ENCODE peak calls at places on chromosomes 12 and 14, in seven cellular contexts. One of them, this sample, is unnamed.

GRCh38 chr14:68333265-68333664 is 459.6 kb downstream of the ZFP36L1 start:
- DNase-seq in K562: no peak
- DNase-seq in AG10803: no peak
- DNase-seq in cardiac fibroblast: no peak
- DNase-seq in fibroblast of lung: no peak
- DNase-seq in uterus: no peak
- DNase-seq in mesenchymal stem cell: no peak
- DNase-seq in this sample: no peak

GRCh38 chr12:63103489-63104131 is 47.4 kb downstream of the AVPR1A start:
- DNase-seq in mesenchymal stem cell: peak
- DNase-seq in K562: peak
- DNase-seq in uterus: no peak
- DNase-seq in fibroblast of lung: peak
- DNase-seq in AG10803: peak
- DNase-seq in cardiac fibroblast: peak
- DNase-seq in this sample: peak

GRCh38 chr12:47754881-47755280 is 3.8 kb downstream of the RAPGEF3 start:
- DNase-seq in AG10803: no peak
- DNase-seq in mesenchymal stem cell: no peak
- DNase-seq in K562: no peak
- DNase-seq in cardiac fibroblast: no peak
- DNase-seq in uterus: no peak
- DNase-seq in fibroblast of lung: no peak
- DNase-seq in this sample: no peak

GRCh38 chr12:28578833-28579252 is 388.6 kb downstream of the CCDC91 start:
- DNase-seq in mesenchymal stem cell: no peak
- DNase-seq in fibroblast of lung: no peak
- DNase-seq in uterus: no peak
- DNase-seq in cardiac fibroblast: peak
- DNase-seq in AG10803: peak
- DNase-seq in K562: no peak
- DNase-seq in this sample: peak

GRCh38 chr12:74431821-74432220 is 105.8 kb upstream of the ATXN7L3B start:
- DNase-seq in cardiac fibroblast: no peak
- DNase-seq in AG10803: no peak
- DNase-seq in uterus: no peak
- DNase-seq in K562: no peak
- DNase-seq in fibroblast of lung: no peak
- DNase-seq in mesenchymal stem cell: peak
- DNase-seq in this sample: no peak

GRCh38 chr12:107570721-107571120 is 114.9 kb upstream of the PWP1 start:
- DNase-seq in fibroblast of lung: peak
- DNase-seq in K562: no peak
- DNase-seq in AG10803: peak
- DNase-seq in cardiac fibroblast: peak
- DNase-seq in mesenchymal stem cell: no peak
- DNase-seq in uterus: no peak
- DNase-seq in this sample: no peak

GRCh38 chr14:56587701-56588100 is 8.1 kb downstream of the TMEM260 start:
- DNase-seq in uterus: no peak
- DNase-seq in fibroblast of lung: no peak
- DNase-seq in mesenchymal stem cell: no peak
- DNase-seq in K562: no peak
- DNase-seq in AG10803: no peak
- DNase-seq in cardiac fibroblast: no peak
- DNase-seq in this sample: no peak

GRCh38 chr14:65414961-65415589 is 2.5 kb downstream of the FUT8 start:
- DNase-seq in mesenchymal stem cell: peak
- DNase-seq in uterus: no peak
- DNase-seq in fibroblast of lung: peak
- DNase-seq in cardiac fibroblast: peak
- DNase-seq in K562: peak
- DNase-seq in AG10803: peak
- DNase-seq in this sample: no peak

GRCh38 chr12:120234643-120235368 is 30.7 kb downstream of the PXN start:
- DNase-seq in K562: peak
- DNase-seq in cardiac fibroblast: peak
- DNase-seq in mesenchymal stem cell: peak
- DNase-seq in AG10803: peak
- DNase-seq in fibroblast of lung: peak
- DNase-seq in uterus: peak
- DNase-seq in this sample: peak

GRCh38 chr12:124679533-124680371 is 112.3 kb upstream of the NCOR2 start:
- DNase-seq in AG10803: no peak
- DNase-seq in mesenchymal stem cell: peak
- DNase-seq in cardiac fibroblast: no peak
- DNase-seq in fibroblast of lung: no peak
- DNase-seq in K562: no peak
- DNase-seq in uterus: peak
- DNase-seq in this sample: no peak

GRCh38 chr12:78385541-78385940 is 479.0 kb upstream of the SYT1 start:
- DNase-seq in uterus: no peak
- DNase-seq in K562: no peak
- DNase-seq in fibroblast of lung: no peak
- DNase-seq in AG10803: peak
- DNase-seq in cardiac fibroblast: no peak
- DNase-seq in mesenchymal stem cell: no peak
- DNase-seq in this sample: no peak

GRCh38 chr12:125228519-125229260 is 163.5 kb downstream of the AACS start:
- DNase-seq in uterus: no peak
- DNase-seq in AG10803: no peak
- DNase-seq in mesenchymal stem cell: no peak
- DNase-seq in fibroblast of lung: no peak
- DNase-seq in cardiac fibroblast: no peak
- DNase-seq in K562: peak
- DNase-seq in this sample: no peak

GRCh38 chr12:15726029-15726756 is 63.0 kb downstream of the EPS8 start:
- DNase-seq in uterus: no peak
- DNase-seq in mesenchymal stem cell: no peak
- DNase-seq in cardiac fibroblast: no peak
- DNase-seq in AG10803: peak
- DNase-seq in fibroblast of lung: no peak
- DNase-seq in K562: no peak
- DNase-seq in this sample: no peak

GRCh38 chr14:30656190-30656632 is 34.1 kb downstream of the SCFD1 start:
- DNase-seq in AG10803: peak
- DNase-seq in mesenchymal stem cell: peak
- DNase-seq in K562: peak
- DNase-seq in fibroblast of lung: peak
- DNase-seq in uterus: peak
- DNase-seq in cardiac fibroblast: peak
- DNase-seq in this sample: peak

GRCh38 chr12:53328043-53328435 is 6.6 kb upstream of the AAAS start:
- DNase-seq in AG10803: no peak
- DNase-seq in cardiac fibroblast: no peak
- DNase-seq in mesenchymal stem cell: no peak
- DNase-seq in fibroblast of lung: no peak
- DNase-seq in uterus: no peak
- DNase-seq in K562: peak
- DNase-seq in this sample: no peak

GRCh38 chr12:107521826-107522355 is 163.7 kb upstream of the PWP1 start:
- DNase-seq in uterus: no peak
- DNase-seq in fibroblast of lung: no peak
- DNase-seq in AG10803: no peak
- DNase-seq in mesenchymal stem cell: no peak
- DNase-seq in K562: no peak
- DNase-seq in cardiac fibroblast: no peak
- DNase-seq in this sample: no peak

GRCh38 chr12:74890237-74890599 is 319.4 kb downstream of the KCNC2 start:
- DNase-seq in uterus: no peak
- DNase-seq in mesenchymal stem cell: peak
- DNase-seq in K562: no peak
- DNase-seq in cardiac fibroblast: peak
- DNase-seq in AG10803: peak
- DNase-seq in fibroblast of lung: peak
- DNase-seq in this sample: no peak

DNA sequence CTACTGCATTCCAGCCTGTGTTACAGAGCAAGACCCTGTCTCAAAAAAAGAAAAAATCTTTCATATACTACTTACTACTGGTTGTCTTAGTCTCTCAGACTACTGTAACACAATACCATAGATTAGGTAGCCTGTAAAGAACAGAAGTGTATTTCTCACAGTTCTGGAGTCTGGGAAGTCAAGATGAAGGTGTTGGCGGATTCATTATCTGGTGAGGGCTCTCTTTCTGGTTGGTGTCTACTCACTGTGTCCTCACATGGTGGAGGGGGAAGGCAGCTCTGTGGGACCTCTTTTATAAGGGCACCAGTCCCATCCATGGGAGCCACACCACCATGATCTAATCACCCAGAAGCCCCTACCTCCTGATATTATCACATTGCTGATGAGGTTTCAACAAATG is 14.4 kb downstream of the WDR20 start:
- DNase-seq in mesenchymal stem cell: no peak
- DNase-seq in AG10803: no peak
- DNase-seq in K562: no peak
- DNase-seq in fibroblast of lung: no peak
- DNase-seq in cardiac fibroblast: no peak
- DNase-seq in uterus: no peak
- DNase-seq in this sample: no peak
- H3K4me3 ChIP-seq in mesenchymal stem cell: no peak
- H3K4me3 ChIP-seq in AG10803: no peak
- H3K4me3 ChIP-seq in K562: no peak
- H3K4me3 ChIP-seq in fibroblast of lung: no peak
- H3K4me3 ChIP-seq in cardiac fibroblast: no peak
- H3K4me3 ChIP-seq in uterus: no peak
- H3K4me3 ChIP-seq in this sample: no peak

DNA sequence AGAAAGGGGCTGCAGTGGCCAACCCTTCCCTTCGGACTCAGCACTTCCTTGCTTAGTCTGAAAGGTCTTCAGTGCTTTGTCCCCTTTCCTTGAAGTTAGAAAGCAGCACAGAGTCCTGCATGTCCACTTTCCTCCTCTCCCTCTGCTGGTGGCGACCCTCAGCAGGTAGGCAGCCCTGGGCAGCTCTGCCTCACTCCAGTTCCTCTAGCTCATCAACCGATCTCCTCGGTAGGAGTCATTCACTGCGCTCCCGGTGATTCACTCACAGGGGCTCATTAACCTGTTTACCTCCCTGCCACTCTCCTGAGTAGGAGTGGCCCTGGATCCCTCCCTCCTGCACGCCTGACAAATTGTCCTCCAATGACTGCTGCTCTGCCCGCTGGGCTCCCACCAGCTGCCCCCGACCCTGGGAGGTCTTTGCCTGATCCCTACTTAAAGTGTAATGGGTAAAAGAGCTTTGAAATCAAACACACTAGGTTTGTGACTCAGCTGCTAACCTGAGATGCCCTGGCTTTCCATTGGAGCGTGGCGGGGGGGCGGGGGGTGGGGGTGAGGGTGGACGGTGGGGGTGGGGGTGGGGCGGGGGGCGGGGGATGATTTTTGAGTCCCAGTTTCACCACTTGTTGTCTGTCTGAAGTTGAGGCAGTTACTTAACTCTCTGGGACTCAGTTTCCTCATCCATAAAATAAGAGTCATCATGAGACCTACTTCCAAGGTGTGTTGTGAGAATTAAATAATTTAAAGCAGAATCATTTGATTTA is 4.2 kb downstream of the SCNN1A start:
- DNase-seq in mesenchymal stem cell: peak
- DNase-seq in K562: peak
- DNase-seq in cardiac fibroblast: peak
- DNase-seq in fibroblast of lung: peak
- DNase-seq in AG10803: no peak
- DNase-seq in uterus: peak
- DNase-seq in this sample: peak
- H3K4me3 ChIP-seq in mesenchymal stem cell: no peak
- H3K4me3 ChIP-seq in K562: no peak
- H3K4me3 ChIP-seq in cardiac fibroblast: no peak
- H3K4me3 ChIP-seq in fibroblast of lung: no peak
- H3K4me3 ChIP-seq in AG10803: no peak
- H3K4me3 ChIP-seq in uterus: no peak
- H3K4me3 ChIP-seq in this sample: no peak

GRCh38 chr12:3958534-3958933 is 85.3 kb upstream of the PARP11 start:
- DNase-seq in K562: no peak
- DNase-seq in mesenchymal stem cell: no peak
- DNase-seq in uterus: no peak
- DNase-seq in AG10803: no peak
- DNase-seq in fibroblast of lung: no peak
- DNase-seq in cardiac fibroblast: no peak
- DNase-seq in this sample: no peak
- H3K4me3 ChIP-seq in K562: no peak
- H3K4me3 ChIP-seq in mesenchymal stem cell: no peak
- H3K4me3 ChIP-seq in uterus: no peak
- H3K4me3 ChIP-seq in AG10803: no peak
- H3K4me3 ChIP-seq in fibroblast of lung: no peak
- H3K4me3 ChIP-seq in cardiac fibroblast: no peak
- H3K4me3 ChIP-seq in this sample: no peak

DNA sequence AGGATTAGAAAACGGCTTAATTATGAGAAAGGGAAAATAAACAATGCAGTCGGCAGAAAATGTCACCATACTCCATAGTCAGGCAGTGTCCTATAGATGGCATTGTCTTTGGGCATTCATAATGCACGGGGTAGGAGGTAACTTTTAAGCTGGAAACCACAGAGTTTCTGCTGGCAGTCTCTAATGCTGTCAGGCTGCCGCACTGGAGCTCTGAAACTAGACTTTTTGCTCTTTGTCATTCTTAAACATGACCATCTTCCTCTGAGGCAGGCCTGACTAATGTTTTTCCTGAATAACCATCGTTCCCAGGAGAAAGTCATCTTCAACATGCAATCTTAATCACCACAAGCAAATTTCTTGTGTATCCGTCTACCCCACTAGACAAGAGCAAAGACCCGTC is 108.8 kb downstream of the ETNK1 start:
- DNase-seq in uterus: no peak
- DNase-seq in K562: no peak
- DNase-seq in fibroblast of lung: no peak
- DNase-seq in mesenchymal stem cell: no peak
- DNase-seq in AG10803: peak
- DNase-seq in cardiac fibroblast: peak
- DNase-seq in this sample: no peak
- H3K4me3 ChIP-seq in uterus: no peak
- H3K4me3 ChIP-seq in K562: no peak
- H3K4me3 ChIP-seq in fibroblast of lung: no peak
- H3K4me3 ChIP-seq in mesenchymal stem cell: no peak
- H3K4me3 ChIP-seq in AG10803: no peak
- H3K4me3 ChIP-seq in cardiac fibroblast: no peak
- H3K4me3 ChIP-seq in this sample: no peak

GRCh38 chr14:76919811-76920571 is 93.8 kb downstream of the LRRC74A start:
- DNase-seq in cardiac fibroblast: peak
- DNase-seq in AG10803: peak
- DNase-seq in mesenchymal stem cell: peak
- DNase-seq in uterus: peak
- DNase-seq in fibroblast of lung: peak
- DNase-seq in K562: no peak
- DNase-seq in this sample: peak
- H3K4me3 ChIP-seq in cardiac fibroblast: no peak
- H3K4me3 ChIP-seq in AG10803: peak
- H3K4me3 ChIP-seq in mesenchymal stem cell: no peak
- H3K4me3 ChIP-seq in uterus: no peak
- H3K4me3 ChIP-seq in fibroblast of lung: no peak
- H3K4me3 ChIP-seq in K562: no peak
- H3K4me3 ChIP-seq in this sample: no peak

DNA sequence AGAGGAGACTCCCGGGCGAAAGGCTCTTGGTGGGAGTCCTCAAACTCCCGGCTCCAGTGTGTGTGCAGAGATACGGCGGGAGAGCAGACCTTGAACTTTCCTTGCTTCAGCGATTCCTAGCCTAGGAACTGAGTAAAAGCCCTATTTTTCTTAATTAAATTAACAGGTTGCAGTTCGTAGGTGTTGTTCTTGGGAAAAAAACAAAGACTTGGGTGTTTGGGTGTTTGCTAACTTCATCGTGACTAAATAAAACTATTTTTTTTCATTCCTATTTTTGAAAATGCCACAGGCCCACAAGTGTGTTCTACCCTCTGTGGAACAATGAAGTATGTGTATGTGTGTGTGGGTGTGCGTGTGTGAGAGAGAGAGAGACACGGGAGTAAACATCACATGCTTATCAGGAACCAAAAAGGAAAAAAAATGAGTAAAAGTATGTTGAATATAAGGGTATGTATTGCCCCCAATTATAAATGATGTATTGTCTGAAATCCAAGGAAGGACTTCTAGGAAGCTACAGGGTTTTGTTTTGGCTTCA is 641 bp downstream of the TMEM117 start:
- DNase-seq in mesenchymal stem cell: peak
- DNase-seq in uterus: no peak
- DNase-seq in cardiac fibroblast: peak
- DNase-seq in K562: peak
- DNase-seq in AG10803: peak
- DNase-seq in fibroblast of lung: peak
- DNase-seq in this sample: peak
- H3K4me3 ChIP-seq in mesenchymal stem cell: peak
- H3K4me3 ChIP-seq in uterus: peak
- H3K4me3 ChIP-seq in cardiac fibroblast: peak
- H3K4me3 ChIP-seq in K562: peak
- H3K4me3 ChIP-seq in AG10803: peak
- H3K4me3 ChIP-seq in fibroblast of lung: peak
- H3K4me3 ChIP-seq in this sample: peak

This sample was measured in HAP-1.